ENCODE peak calls at places on chromosomes 1 and 21, in ten cellular contexts. V is activated naive CD4-positive, alpha-beta T cell treated with anti-CD3 and anti-CD28 coated beads, Interleukin-2, amount 50 U/mL, for 72 hours; X is T-cell; T is CD8-positive, alpha-beta T cell; W is upper lobe of right lung; J is gastroesophageal sphincter; S is WTC11; U is CD4-positive, alpha-beta T cell; M is activated CD8-positive, alpha-beta T cell treated with anti-CD3 and anti-CD28 coated beads for 36 hours; O is T-helper 17 cell. E is an unnamed sample.

GRCh38 chr1:245953876-245954660 is 553.0 kb downstream of the SMYD3 start:
- ATAC-seq in V (peak; percentile 43), X (peak; percentile 55), T (peak; percentile 54), W (peak; percentile 33), J (peak; percentile 34), S (peak; percentile 34), U (peak; percentile 43), M (peak; percentile 29), O (peak; percentile 48), E (no peak)

GRCh38 chr1:15749399-15750291 is 7.3 kb downstream of the TMEM82 start:
- ATAC-seq in V (no peak), X (no peak), T (no peak), W (peak; percentile 50), J (peak; percentile 56), S (peak; percentile 53), U (no peak), M (no peak), O (no peak), E (no peak)

GRCh38 chr1:152410028-152410427 is 4.0 kb downstream of the CRNN start:
- ATAC-seq in V (no peak), X (no peak), T (no peak), W (peak; percentile 11), J (no peak), S (no peak), U (no peak), M (no peak), O (no peak), E (peak; percentile 13)

GRCh38 chr1:241482761-241483250 is 36.7 kb downstream of the FH start:
- ATAC-seq in V (peak; percentile 48), X (no peak), T (no peak), W (no peak), J (no peak), S (no peak), U (no peak), M (no peak), O (no peak), E (no peak)

GRCh38 chr1:84862810-84863251 is 30.2 kb downstream of the LPAR3 start:
- ATAC-seq in V (peak; percentile 90), X (peak; percentile 97), T (peak; percentile 86), W (peak; percentile 15), J (no peak), S (no peak), U (peak; percentile 85), M (peak; percentile 87), O (peak; percentile 88), E (peak; percentile 85)

GRCh38 chr1:170864238-170864637 is 71.1 kb upstream of the MROH9 start:
- ATAC-seq in V (no peak), X (no peak), T (no peak), W (no peak), J (peak; percentile 34), S (no peak), U (no peak), M (no peak), O (no peak), E (no peak)

GRCh38 chr1:219772265-219773036 is 155.9 kb downstream of the SLC30A10 start:
- ATAC-seq in V (no peak), X (no peak), T (no peak), W (no peak), J (no peak), S (no peak), U (no peak), M (no peak), O (no peak), E (no peak)

GRCh38 chr21:15669247-15669646 is 60.5 kb upstream of the USP25 start:
- ATAC-seq in V (no peak), X (no peak), T (no peak), W (peak; percentile 36), J (no peak), S (no peak), U (no peak), M (no peak), O (no peak), E (no peak)

GRCh38 chr1:158992787-158993312 is 16.9 kb upstream of the IFI16 start:
- ATAC-seq in V (no peak), X (no peak), T (no peak), W (no peak), J (no peak), S (no peak), U (no peak), M (no peak), O (no peak), E (no peak)

GRCh38 chr1:156691665-156692408 is 13.5 kb downstream of the CRABP2 start:
- ATAC-seq in V (no peak), X (no peak), T (no peak), W (peak; percentile 54), J (no peak), S (peak; percentile 5), U (no peak), M (no peak), O (no peak), E (no peak)

GRCh38 chr1:87167855-87168630 is 160.6 kb upstream of the LMO4 start:
- ATAC-seq in V (no peak), X (no peak), T (no peak), W (no peak), J (no peak), S (no peak), U (no peak), M (no peak), O (no peak), E (peak; percentile 46)

GRCh38 chr1:223551610-223552009 is 113.9 kb downstream of the CAPN8 start:
- ATAC-seq in V (no peak), X (no peak), T (no peak), W (no peak), J (no peak), S (no peak), U (no peak), M (no peak), O (no peak), E (no peak)

GRCh38 chr21:38751379-38752050 is 54.2 kb upstream of the ETS2 start:
- ATAC-seq in V (no peak), X (no peak), T (no peak), W (peak; percentile 92), J (peak; percentile 40), S (no peak), U (no peak), M (no peak), O (no peak), E (no peak)

GRCh38 chr1:45604239-45604638 is 19.6 kb downstream of the CCDC17 start:
- ATAC-seq in V (no peak), X (no peak), T (no peak), W (no peak), J (no peak), S (no peak), U (no peak), M (no peak), O (no peak), E (no peak)

GRCh38 chr1:56570924-56571372 is 8.4 kb downstream of the PLPP3 start:
- ATAC-seq in V (no peak), X (no peak), T (no peak), W (peak; percentile 45), J (no peak), S (no peak), U (no peak), M (no peak), O (no peak), E (no peak)